ENCODE peak calls at places on chromosomes 4 and X, in six cellular contexts. O, M, P, W, L and E are unnamed samples. For H3K27me3, the result is how much of the 10 kb centered on the place peaks cover.

GRCh38 chr4:139265654-139266053 is 14.4 kb downstream of the MGARP start:
- DNase-seq in M (no peak), W (no peak), P (no peak), L (no peak), O (no peak), E (no peak)

GRCh38 chr4:133151301-133151680 is 2.2 kb downstream of the PCDH10 start:
- DNase-seq in O (no peak), P (no peak), W (peak), M (no peak), L (no peak), E (no peak)

GRCh38 chrX:129523076-129524055 is at the start of gene SMARCA1:
- DNase-seq in L (peak), P (peak), O (no peak), M (peak), W (peak), E (no peak)

GRCh38 chrX:28391528-28391927 is 195.7 kb upstream of the IL1RAPL1 start:
- DNase-seq in P (no peak), W (peak), M (no peak), O (no peak), L (no peak), E (no peak)

GRCh38 chr4:150501019-150501727 is 80.8 kb upstream of the MAB21L2 start:
- DNase-seq in M (no peak), P (no peak), O (no peak), L (no peak), W (peak), E (no peak)

GRCh38 chrX:39226307-39226706 is 425.0 kb downstream of the MID1IP1 start:
- DNase-seq in O (no peak), L (no peak), M (no peak), W (no peak), P (no peak), E (no peak)

GRCh38 chrX:37813570-37813969 is 33.7 kb downstream of the CYBB start:
- DNase-seq in M (no peak), P (no peak), O (no peak), L (no peak), W (no peak), E (no peak)

GRCh38 chr4:25320374-25321172 is 8.0 kb downstream of the ZCCHC4 start:
- DNase-seq in M (no peak), O (no peak), W (peak), P (no peak), L (no peak), E (no peak)

GRCh38 chrX:3815896-3816664 is 102.6 kb upstream of the PRKX start:
- DNase-seq in L (peak), M (peak), W (peak), O (peak), P (peak), E (peak)

GRCh38 chrX:153782324-153782723 is 1.5 kb downstream of the SRPK3 start:
- DNase-seq in M (no peak), L (no peak), W (no peak), P (no peak), O (no peak), E (no peak)

GRCh38 chr4:2177443-2178093 is 64.4 kb downstream of the HAUS3 start:
- DNase-seq in L (no peak), W (no peak), M (no peak), P (no peak), O (no peak), E (no peak)

GRCh38 chrX:39907964-39908616 is 189.7 kb downstream of the BCOR start:
- DNase-seq in W (peak), L (peak), P (no peak), O (no peak), M (peak), E (peak)

GRCh38 chrX:110145854-110146253 is 142.9 kb downstream of the TMEM164 start:
- DNase-seq in O (no peak), W (no peak), L (no peak), P (peak), M (no peak), E (no peak)

GRCh38 chr4:106614446-106614845 is 245.9 kb upstream of the GIMD1 start:
- DNase-seq in M (no peak), O (no peak), W (peak), P (no peak), L (no peak), E (no peak)

GRCh38 chrX:128975716-128976115 is 547.6 kb downstream of the SMARCA1 start:
- DNase-seq in L (peak), W (no peak), P (peak), M (no peak), O (no peak), E (no peak)

GRCh38 chrX:20067709-20068315 is 48.9 kb downstream of the MAP7D2 start:
- DNase-seq in W (peak), L (peak), M (peak), O (peak), P (no peak), E (peak)

GRCh38 chr4:107037188-107037587 is 1.1 kb upstream of the DKK2 start:
- DNase-seq in W (peak), O (no peak), M (peak), L (no peak), P (no peak), E (no peak)

GRCh38 chrX:40468033-40468979 is 112.5 kb upstream of the ATP6AP2 start:
- DNase-seq in W (peak), P (peak), M (no peak), L (peak), O (no peak), E (no peak)

GRCh38 chrX:147602297-147602696 is 309.4 kb upstream of the FMR1 start:
- DNase-seq in M (no peak), O (no peak), P (no peak), L (no peak), W (no peak), E (no peak)

GRCh38 chr4:114005569-114006442 is 26.4 kb upstream of the ARSJ start:
- DNase-seq in O (no peak), L (no peak), W (peak), P (no peak), M (no peak), E (no peak)

GRCh38 chrX:115892056-115892708 is 278.4 kb upstream of the AGTR2 start:
- DNase-seq in W (no peak), L (no peak), O (no peak), M (no peak), P (no peak), E (no peak)

GRCh38 chr4:575281-576141 is 584 bp downstream of the TMEM271 start:
- DNase-seq in M (no peak), P (no peak), L (no peak), W (peak), O (no peak), E (no peak)

GRCh38 chrX:10676239-10676971 is 56.0 kb upstream of the MID1 start:
- DNase-seq in M (no peak), P (no peak), L (no peak), W (no peak), O (no peak), E (no peak)

GRCh38 chr4:100428051-100428450 is 89.8 kb downstream of the EMCN start:
- DNase-seq in W (peak), P (no peak), O (no peak), M (no peak), L (no peak), E (no peak)

GRCh38 chr4:183422962-183423653 is 21.3 kb upstream of the CDKN2AIP start:
- DNase-seq in O (no peak), W (peak), P (no peak), L (no peak), M (no peak), E (no peak)

GRCh38 chrX:153537080-153537479 is 19.6 kb downstream of the ATP2B3 start:
- DNase-seq in O (no peak), M (no peak), P (no peak), L (no peak), W (no peak), E (no peak)

GRCh38 chr4:153151535-153152452 is 52.4 kb upstream of the TRIM2 start:
- DNase-seq in O (no peak), W (peak), M (no peak), L (peak), P (peak), E (no peak)

GRCh38 chr4:143294310-143294709 is 42.4 kb upstream of the GAB1 start:
- DNase-seq in W (peak), O (no peak), M (peak), L (peak), P (no peak), E (no peak)

GRCh38 chr4:134024251-134024650 is 177.3 kb downstream of the PABPC4L start:
- DNase-seq in P (no peak), O (no peak), L (no peak), M (no peak), W (peak), E (no peak)

GRCh38 chr4:21304061-21304541 is 603.8 kb downstream of the PACRGL start:
- DNase-seq in P (no peak), O (no peak), M (no peak), W (no peak), L (peak), E (no peak)

GRCh38 chrX:25001808-25002657 is 13.7 kb downstream of the ARX start:
- DNase-seq in W (no peak), L (no peak), M (no peak), P (no peak), O (no peak), E (no peak)

GRCh38 chrX:25002658-25003015 is 13.1 kb downstream of the ARX start:
- DNase-seq in O (no peak), L (no peak), W (no peak), M (no peak), P (no peak), E (no peak)

GRCh38 chrX:25004485-25005032 is 11.2 kb downstream of the ARX start:
- DNase-seq in M (no peak), P (no peak), O (no peak), W (no peak), L (no peak), E (no peak)

GRCh38 chrX:25004040-25004439 is 11.7 kb downstream of the ARX start:
- DNase-seq in O (no peak), M (no peak), L (no peak), P (no peak), W (no peak), E (no peak)

GRCh38 chrX:25003066-25003849 is 12.5 kb downstream of the ARX start:
- DNase-seq in P (no peak), L (no peak), W (no peak), M (no peak), O (no peak), E (no peak)
- H3K27me3 ChIP-seq in P (under half), L (under half), W (under half), M (under half), O (under half), E (under half)

GRCh38 chr4:4945021-4945420 is 74.2 kb downstream of the CYTL1 start:
- DNase-seq in O (no peak), L (no peak), M (no peak), P (no peak), W (no peak), E (no peak)
- H3K4me3 ChIP-seq in O (no peak), L (no peak), M (no peak), P (no peak), W (no peak), E (no peak)

GRCh38 chrX:141732031-141732430 is 33.5 kb upstream of the SPANXD start:
- DNase-seq in O (no peak), L (no peak), W (no peak), M (no peak), P (no peak), E (no peak)
- H3K27me3 ChIP-seq in O (under half), L (under half), W (under half), M (under half), P (under half), E (under half)

GRCh38 chr4:169611157-169611556 is 1.2 kb downstream of the NEK1 start:
- DNase-seq in M (no peak), W (no peak), L (no peak), P (no peak), O (no peak), E (no peak)
- H3K4me3 ChIP-seq in M (peak), W (peak), L (peak), P (peak), O (peak), E (peak)

DNA sequence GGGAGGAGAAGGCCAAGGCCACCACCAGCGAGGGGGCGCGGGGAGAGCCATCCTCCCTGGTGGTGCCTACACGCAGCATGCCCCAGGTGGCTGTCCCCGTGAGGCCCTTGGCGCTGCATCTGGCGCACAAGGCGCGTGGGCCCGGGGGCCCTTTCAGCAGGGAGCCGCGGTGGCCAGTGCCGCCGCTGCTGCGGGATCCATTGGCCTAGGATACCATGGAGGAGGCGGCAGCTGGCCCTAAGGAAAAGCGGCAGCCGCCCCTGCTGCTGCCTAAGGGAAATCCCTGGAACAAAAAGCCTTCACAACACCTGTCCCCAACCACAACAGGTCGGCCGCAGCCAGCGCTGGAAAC is 1059.6 kb downstream of the TECRL start:
- DNase-seq in L (no peak), M (no peak), P (no peak), O (no peak), W (no peak), E (no peak)
- H3K27me3 ChIP-seq in L (under half), M (under half), P (under half), O (under half), W (under half), E (under half)

GRCh38 chr4:76374744-76375143 is 46.2 kb downstream of the CCDC158 start:
- DNase-seq in O (no peak), L (no peak), M (no peak), P (no peak), W (peak), E (no peak)
- H3K4me3 ChIP-seq in O (no peak), L (no peak), M (no peak), P (no peak), W (no peak), E (no peak)

DNA sequence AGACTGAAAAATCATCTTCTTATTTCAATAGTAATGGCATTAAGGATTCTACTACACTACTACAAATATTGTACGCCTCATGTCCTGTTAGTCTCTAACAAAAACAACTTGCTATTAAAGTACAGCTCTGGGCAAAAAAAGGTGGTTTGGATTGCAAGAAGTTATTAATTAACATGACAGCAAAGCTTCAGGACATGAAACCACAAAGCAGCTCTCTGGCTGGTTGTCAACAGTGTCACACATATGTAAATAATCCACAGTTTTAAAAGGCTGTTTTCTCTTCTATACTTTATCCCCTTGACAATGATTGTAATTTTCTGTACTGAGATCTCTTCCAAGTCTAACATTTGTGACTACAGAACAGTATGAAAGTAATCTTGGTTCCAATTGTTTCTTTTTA is 19.7 kb downstream of the DCHS2 start:
- DNase-seq in P (no peak), L (no peak), M (no peak), O (no peak), W (no peak), E (no peak)
- H3K27me3 ChIP-seq in P (under half), L (under half), M (under half), O (under half), W (under half), E (under half)

GRCh38 chrX:70808942-70809940 is 99.3 kb downstream of the TEX11 start:
- DNase-seq in L (no peak), W (no peak), O (no peak), P (no peak), M (no peak), E (no peak)
- H3K4me3 ChIP-seq in L (no peak), W (no peak), O (no peak), P (no peak), M (no peak), E (no peak)

GRCh38 chr4:185031611-185032010 is 13.3 kb downstream of the HELT start:
- DNase-seq in O (no peak), L (no peak), M (no peak), W (no peak), P (no peak), E (no peak)
- H3K27me3 ChIP-seq in O (under half), L (under half), M (under half), W (under half), P (under half), E (under half)